ENCODE peak calls at places on chromosomes 5 and 9, in six cellular contexts. C is NCI-H446, P is breast epithelium, V is aorta, R is HepG2, L is lung. O is an unnamed sample.

GRCh38 chr9:6243746-6244145 is 28.1 kb downstream of the IL33 start:
- DNase-seq in C (no peak), P (no peak), V (no peak), R (no peak), L (no peak), O (no peak)

GRCh38 chr9:85940832-85941616 is at the start of gene NAA35:
- DNase-seq in C (peak), P (peak), V (peak), R (peak), L (peak), O (peak)

GRCh38 chr5:13992795-13993194 is 48.3 kb upstream of the DNAH5 start:
- DNase-seq in C (no peak), P (no peak), V (no peak), R (no peak), L (no peak), O (no peak)

GRCh38 chr9:131608469-131609115 is 63.3 kb downstream of the PRRT1B start:
- DNase-seq in C (no peak), P (peak), V (peak), R (peak), L (peak), O (no peak)

GRCh38 chr5:177458912-177459350 is 12.3 kb downstream of the PRR7 start:
- DNase-seq in C (no peak), P (no peak), V (no peak), R (no peak), L (no peak), O (no peak)

GRCh38 chr9:114367406-114367805 is 20.4 kb downstream of the AKNA start:
- DNase-seq in C (no peak), P (no peak), V (no peak), R (no peak), L (no peak), O (no peak)

GRCh38 chr5:17012289-17012688 is 76.2 kb upstream of the MYO10 start:
- DNase-seq in C (no peak), P (no peak), V (no peak), R (no peak), L (no peak), O (no peak)

GRCh38 chr5:156534086-156534485 is 207.1 kb downstream of the SGCD start:
- DNase-seq in C (no peak), P (no peak), V (no peak), R (no peak), L (no peak), O (no peak)

GRCh38 chr5:77181596-77182304 is 28.7 kb upstream of the PDE8B start:
- DNase-seq in C (no peak), P (no peak), V (peak), R (no peak), L (no peak), O (no peak)